ENCODE peak calls at places on chromosomes 6 and 20, in eight cellular contexts. K, O, X, I, F, V, W and R are unnamed samples.

GRCh38 chr6:144315226-144315980 is 30.3 kb downstream of the UTRN start:
- DNase-seq in I (no peak), V (peak; percentile 14), K (no peak), X (no peak), O (no peak), F (no peak), W (no peak), R (no peak)

GRCh38 chr20:16083639-16084280 is 489.5 kb downstream of the KIF16B start:
- DNase-seq in F (no peak), K (no peak), O (no peak), X (no peak), W (no peak), I (no peak), V (no peak), R (no peak)

GRCh38 chr6:157982297-157982579 is 575 bp downstream of the SYNJ2 start:
- DNase-seq in K (peak; percentile 24), W (no peak), X (peak; percentile 40), I (no peak), F (no peak), O (peak; percentile 45), V (peak; percentile 41), R (no peak)

GRCh38 chr20:45953672-45954071 is 18.3 kb downstream of the ZNF335 start:
- DNase-seq in W (no peak), V (no peak), K (no peak), X (no peak), O (no peak), F (no peak), I (no peak), R (no peak)

GRCh38 chr6:62283828-62284411 is 2.1 kb downstream of the KHDRBS2 start:
- DNase-seq in V (peak; percentile 61), W (peak; percentile 28), I (peak; percentile 14), X (no peak), F (peak; percentile 0), O (peak; percentile 0), K (no peak), R (no peak)

GRCh38 chr20:32485770-32486248 is 99.3 kb downstream of the NOL4L start:
- DNase-seq in V (no peak), W (no peak), F (no peak), O (no peak), K (no peak), X (no peak), I (no peak), R (no peak)

GRCh38 chr20:53023717-53024116 is 51.6 kb downstream of the TSHZ2 start:
- DNase-seq in V (no peak), F (no peak), O (peak; percentile 80), X (no peak), K (no peak), I (no peak), W (no peak), R (no peak)

GRCh38 chr6:46221221-46221793 is 50.5 kb upstream of the ENPP5 start:
- DNase-seq in F (peak; percentile 15), O (peak; percentile 19), V (peak; percentile 80), X (peak; percentile 52), K (peak; percentile 35), I (peak; percentile 11), W (no peak), R (no peak)

GRCh38 chr6:119201486-119201885 is 123.0 kb upstream of the FAM184A start:
- DNase-seq in V (no peak), W (no peak), K (peak; percentile 85), I (no peak), O (no peak), F (no peak), X (peak; percentile 24), R (no peak)

GRCh38 chr6:163943647-163944395 is 529.3 kb downstream of the QKI start:
- DNase-seq in I (peak; percentile 14), W (peak; percentile 53), V (peak; percentile 92), O (peak; percentile 52), K (peak; percentile 48), X (no peak), F (no peak), R (no peak)